ENCODE peak calls at places on chromosomes 13 and 19, in nine cellular contexts. One of them, this sample, is unnamed.

GRCh38 chr19:49425922-49426592 is 869 bp downstream of the GFY start:
- DNase-seq in heart right ventricle: no peak
- DNase-seq in mesendoderm: peak
- DNase-seq in cardiac muscle cell: peak
- DNase-seq in psoas muscle: no peak
- DNase-seq in brain microvascular endothelial cell: no peak
- DNase-seq in esophagus muscularis mucosa: no peak
- DNase-seq in CD8-positive, alpha-beta memory T cell: no peak
- DNase-seq in PC-3: peak
- DNase-seq in this sample: no peak

GRCh38 chr19:45103200-45103624 is 10.2 kb downstream of the PPP1R37 start:
- DNase-seq in heart right ventricle: no peak
- DNase-seq in mesendoderm: no peak
- DNase-seq in cardiac muscle cell: no peak
- DNase-seq in psoas muscle: no peak
- DNase-seq in brain microvascular endothelial cell: no peak
- DNase-seq in esophagus muscularis mucosa: no peak
- DNase-seq in CD8-positive, alpha-beta memory T cell: peak
- DNase-seq in PC-3: no peak
- DNase-seq in this sample: no peak

GRCh38 chr13:66811445-66811844 is 418.7 kb downstream of the PCDH9 start:
- DNase-seq in heart right ventricle: no peak
- DNase-seq in mesendoderm: no peak
- DNase-seq in cardiac muscle cell: no peak
- DNase-seq in psoas muscle: no peak
- DNase-seq in brain microvascular endothelial cell: no peak
- DNase-seq in esophagus muscularis mucosa: no peak
- DNase-seq in CD8-positive, alpha-beta memory T cell: no peak
- DNase-seq in PC-3: no peak
- DNase-seq in this sample: no peak

GRCh38 chr19:40445945-40446784 is 2.0 kb upstream of the SERTAD3 start:
- DNase-seq in heart right ventricle: no peak
- DNase-seq in mesendoderm: peak
- DNase-seq in cardiac muscle cell: no peak
- DNase-seq in psoas muscle: no peak
- DNase-seq in brain microvascular endothelial cell: no peak
- DNase-seq in esophagus muscularis mucosa: no peak
- DNase-seq in CD8-positive, alpha-beta memory T cell: no peak
- DNase-seq in PC-3: peak
- DNase-seq in this sample: no peak

GRCh38 chr13:95099541-95099940 is 201.7 kb downstream of the ABCC4 start:
- DNase-seq in heart right ventricle: no peak
- DNase-seq in mesendoderm: no peak
- DNase-seq in cardiac muscle cell: no peak
- DNase-seq in psoas muscle: no peak
- DNase-seq in brain microvascular endothelial cell: peak
- DNase-seq in esophagus muscularis mucosa: no peak
- DNase-seq in CD8-positive, alpha-beta memory T cell: no peak
- DNase-seq in PC-3: peak
- DNase-seq in this sample: no peak

GRCh38 chr13:111116830-111117229 is 1.7 kb downstream of the ARHGEF7 start:
- DNase-seq in heart right ventricle: no peak
- DNase-seq in mesendoderm: no peak
- DNase-seq in cardiac muscle cell: no peak
- DNase-seq in psoas muscle: no peak
- DNase-seq in brain microvascular endothelial cell: no peak
- DNase-seq in esophagus muscularis mucosa: no peak
- DNase-seq in CD8-positive, alpha-beta memory T cell: no peak
- DNase-seq in PC-3: no peak
- DNase-seq in this sample: no peak

GRCh38 chr19:49926520-49926919 is 2.5 kb upstream of the ATF5 start:
- DNase-seq in heart right ventricle: no peak
- DNase-seq in mesendoderm: no peak
- DNase-seq in cardiac muscle cell: no peak
- DNase-seq in psoas muscle: no peak
- DNase-seq in brain microvascular endothelial cell: no peak
- DNase-seq in esophagus muscularis mucosa: no peak
- DNase-seq in CD8-positive, alpha-beta memory T cell: no peak
- DNase-seq in PC-3: no peak
- DNase-seq in this sample: no peak

GRCh38 chr19:35226748-35227147 is 1.8 kb downstream of the FAM187B start:
- DNase-seq in heart right ventricle: no peak
- DNase-seq in mesendoderm: no peak
- DNase-seq in cardiac muscle cell: no peak
- DNase-seq in psoas muscle: no peak
- DNase-seq in brain microvascular endothelial cell: no peak
- DNase-seq in esophagus muscularis mucosa: peak
- DNase-seq in CD8-positive, alpha-beta memory T cell: no peak
- DNase-seq in PC-3: no peak
- DNase-seq in this sample: no peak

GRCh38 chr19:44685877-44686276 is 13.1 kb upstream of the CEACAM16 start:
- DNase-seq in heart right ventricle: no peak
- DNase-seq in mesendoderm: no peak
- DNase-seq in cardiac muscle cell: no peak
- DNase-seq in psoas muscle: no peak
- DNase-seq in brain microvascular endothelial cell: peak
- DNase-seq in esophagus muscularis mucosa: no peak
- DNase-seq in CD8-positive, alpha-beta memory T cell: no peak
- DNase-seq in PC-3: peak
- DNase-seq in this sample: peak

GRCh38 chr13:60612593-60612992 is 215.6 kb downstream of the TDRD3 start:
- DNase-seq in heart right ventricle: no peak
- DNase-seq in mesendoderm: no peak
- DNase-seq in cardiac muscle cell: no peak
- DNase-seq in psoas muscle: no peak
- DNase-seq in brain microvascular endothelial cell: no peak
- DNase-seq in esophagus muscularis mucosa: no peak
- DNase-seq in CD8-positive, alpha-beta memory T cell: no peak
- DNase-seq in PC-3: no peak
- DNase-seq in this sample: no peak

GRCh38 chr13:30354481-30355404 is 47.4 kb upstream of the KATNAL1 start:
- DNase-seq in heart right ventricle: no peak
- DNase-seq in mesendoderm: no peak
- DNase-seq in cardiac muscle cell: no peak
- DNase-seq in psoas muscle: no peak
- DNase-seq in brain microvascular endothelial cell: no peak
- DNase-seq in esophagus muscularis mucosa: no peak
- DNase-seq in CD8-positive, alpha-beta memory T cell: no peak
- DNase-seq in PC-3: no peak
- DNase-seq in this sample: no peak

GRCh38 chr19:1258161-1258492 is 9.7 kb downstream of the MIDN start:
- DNase-seq in heart right ventricle: no peak
- DNase-seq in mesendoderm: no peak
- DNase-seq in cardiac muscle cell: no peak
- DNase-seq in psoas muscle: no peak
- DNase-seq in brain microvascular endothelial cell: no peak
- DNase-seq in esophagus muscularis mucosa: no peak
- DNase-seq in CD8-positive, alpha-beta memory T cell: no peak
- DNase-seq in PC-3: no peak
- DNase-seq in this sample: no peak

GRCh38 chr19:1258707-1259205 is 10.4 kb downstream of the MIDN start:
- DNase-seq in heart right ventricle: no peak
- DNase-seq in mesendoderm: no peak
- DNase-seq in cardiac muscle cell: no peak
- DNase-seq in psoas muscle: no peak
- DNase-seq in brain microvascular endothelial cell: no peak
- DNase-seq in esophagus muscularis mucosa: no peak
- DNase-seq in CD8-positive, alpha-beta memory T cell: no peak
- DNase-seq in PC-3: no peak
- DNase-seq in this sample: no peak

GRCh38 chr19:1259873-1260748 is 9.0 kb upstream of the CIRBP start:
- DNase-seq in heart right ventricle: no peak
- DNase-seq in mesendoderm: peak
- DNase-seq in cardiac muscle cell: no peak
- DNase-seq in psoas muscle: peak
- DNase-seq in brain microvascular endothelial cell: no peak
- DNase-seq in esophagus muscularis mucosa: no peak
- DNase-seq in CD8-positive, alpha-beta memory T cell: peak
- DNase-seq in PC-3: no peak
- DNase-seq in this sample: peak

GRCh38 chr19:1260749-1261511 is 8.2 kb upstream of the CIRBP start:
- DNase-seq in heart right ventricle: peak
- DNase-seq in mesendoderm: peak
- DNase-seq in cardiac muscle cell: peak
- DNase-seq in psoas muscle: peak
- DNase-seq in brain microvascular endothelial cell: peak
- DNase-seq in esophagus muscularis mucosa: peak
- DNase-seq in CD8-positive, alpha-beta memory T cell: peak
- DNase-seq in PC-3: peak
- DNase-seq in this sample: peak

GRCh38 chr19:1259206-1259872 is 9.8 kb upstream of the CIRBP start:
- DNase-seq in heart right ventricle: peak
- DNase-seq in mesendoderm: peak
- DNase-seq in cardiac muscle cell: no peak
- DNase-seq in psoas muscle: peak
- DNase-seq in brain microvascular endothelial cell: no peak
- DNase-seq in esophagus muscularis mucosa: no peak
- DNase-seq in CD8-positive, alpha-beta memory T cell: peak
- DNase-seq in PC-3: peak
- DNase-seq in this sample: peak
- H3K4me3 ChIP-seq in heart right ventricle: peak
- H3K4me3 ChIP-seq in mesendoderm: no peak
- H3K4me3 ChIP-seq in cardiac muscle cell: no peak
- H3K4me3 ChIP-seq in psoas muscle: peak
- H3K4me3 ChIP-seq in brain microvascular endothelial cell: no peak
- H3K4me3 ChIP-seq in esophagus muscularis mucosa: peak
- H3K4me3 ChIP-seq in CD8-positive, alpha-beta memory T cell: peak
- H3K4me3 ChIP-seq in PC-3: no peak
- H3K4me3 ChIP-seq in this sample: no peak

DNA sequence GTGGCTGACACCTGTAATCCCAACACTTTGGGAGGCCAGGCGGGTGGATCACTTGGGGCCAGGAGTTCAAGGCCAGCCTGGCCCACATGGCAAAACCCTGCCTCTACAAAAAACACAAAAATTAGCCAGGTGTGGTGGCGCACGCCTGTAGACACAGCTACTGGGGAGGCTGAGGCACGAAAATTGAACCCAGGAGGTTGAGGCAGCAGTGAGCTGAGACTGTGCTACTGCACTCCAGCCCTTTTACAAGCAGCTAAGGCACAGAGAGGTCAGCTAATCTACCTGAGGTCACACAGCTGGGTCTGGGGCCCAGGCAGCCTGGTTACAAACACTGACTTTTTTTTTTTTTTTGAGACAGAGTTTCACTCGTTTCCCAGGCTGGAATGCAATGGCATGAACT is 27.2 kb downstream of the MED26 start:
- DNase-seq in heart right ventricle: no peak
- DNase-seq in mesendoderm: no peak
- DNase-seq in cardiac muscle cell: no peak
- DNase-seq in psoas muscle: no peak
- DNase-seq in brain microvascular endothelial cell: no peak
- DNase-seq in esophagus muscularis mucosa: no peak
- DNase-seq in CD8-positive, alpha-beta memory T cell: no peak
- DNase-seq in PC-3: no peak
- DNase-seq in this sample: no peak
- H3K27ac ChIP-seq in heart right ventricle: no peak
- H3K27ac ChIP-seq in mesendoderm: no peak
- H3K27ac ChIP-seq in cardiac muscle cell: no peak
- H3K27ac ChIP-seq in psoas muscle: no peak
- H3K27ac ChIP-seq in brain microvascular endothelial cell: no peak
- H3K27ac ChIP-seq in esophagus muscularis mucosa: no peak
- H3K27ac ChIP-seq in CD8-positive, alpha-beta memory T cell: no peak
- H3K27ac ChIP-seq in PC-3: no peak
- H3K27ac ChIP-seq in this sample: no peak

GRCh38 chr19:17246681-17247425 is 1.1 kb upstream of the NR2F6 start:
- DNase-seq in heart right ventricle: peak
- DNase-seq in mesendoderm: no peak
- DNase-seq in cardiac muscle cell: no peak
- DNase-seq in psoas muscle: no peak
- DNase-seq in brain microvascular endothelial cell: no peak
- DNase-seq in esophagus muscularis mucosa: no peak
- DNase-seq in CD8-positive, alpha-beta memory T cell: no peak
- DNase-seq in PC-3: no peak
- DNase-seq in this sample: peak

GRCh38 chr19:17243854-17244617 is 1.7 kb downstream of the NR2F6 start:
- DNase-seq in heart right ventricle: peak
- DNase-seq in mesendoderm: peak
- DNase-seq in cardiac muscle cell: peak
- DNase-seq in psoas muscle: peak
- DNase-seq in brain microvascular endothelial cell: no peak
- DNase-seq in esophagus muscularis mucosa: no peak
- DNase-seq in CD8-positive, alpha-beta memory T cell: no peak
- DNase-seq in PC-3: peak
- DNase-seq in this sample: no peak

GRCh38 chr19:17243340-17243853 is 2.3 kb downstream of the NR2F6 start:
- DNase-seq in heart right ventricle: no peak
- DNase-seq in mesendoderm: no peak
- DNase-seq in cardiac muscle cell: no peak
- DNase-seq in psoas muscle: no peak
- DNase-seq in brain microvascular endothelial cell: no peak
- DNase-seq in esophagus muscularis mucosa: no peak
- DNase-seq in CD8-positive, alpha-beta memory T cell: no peak
- DNase-seq in PC-3: no peak
- DNase-seq in this sample: no peak

GRCh38 chr19:17245535-17245984 is at the start of gene NR2F6:
- DNase-seq in heart right ventricle: no peak
- DNase-seq in mesendoderm: no peak
- DNase-seq in cardiac muscle cell: no peak
- DNase-seq in psoas muscle: no peak
- DNase-seq in brain microvascular endothelial cell: no peak
- DNase-seq in esophagus muscularis mucosa: no peak
- DNase-seq in CD8-positive, alpha-beta memory T cell: no peak
- DNase-seq in PC-3: no peak
- DNase-seq in this sample: no peak

GRCh38 chr19:17244618-17245534 is 843 bp downstream of the NR2F6 start:
- DNase-seq in heart right ventricle: peak
- DNase-seq in mesendoderm: no peak
- DNase-seq in cardiac muscle cell: no peak
- DNase-seq in psoas muscle: no peak
- DNase-seq in brain microvascular endothelial cell: no peak
- DNase-seq in esophagus muscularis mucosa: no peak
- DNase-seq in CD8-positive, alpha-beta memory T cell: no peak
- DNase-seq in PC-3: no peak
- DNase-seq in this sample: peak
- H3K4me3 ChIP-seq in heart right ventricle: peak
- H3K4me3 ChIP-seq in mesendoderm: peak
- H3K4me3 ChIP-seq in cardiac muscle cell: peak
- H3K4me3 ChIP-seq in psoas muscle: peak
- H3K4me3 ChIP-seq in brain microvascular endothelial cell: peak
- H3K4me3 ChIP-seq in esophagus muscularis mucosa: peak
- H3K4me3 ChIP-seq in CD8-positive, alpha-beta memory T cell: no peak
- H3K4me3 ChIP-seq in PC-3: peak
- H3K4me3 ChIP-seq in this sample: peak

GRCh38 chr13:68030152-68030809 is 800.1 kb upstream of the PCDH9 start:
- DNase-seq in heart right ventricle: no peak
- DNase-seq in mesendoderm: no peak
- DNase-seq in cardiac muscle cell: no peak
- DNase-seq in psoas muscle: no peak
- DNase-seq in brain microvascular endothelial cell: no peak
- DNase-seq in esophagus muscularis mucosa: no peak
- DNase-seq in CD8-positive, alpha-beta memory T cell: no peak
- DNase-seq in PC-3: no peak
- DNase-seq in this sample: no peak
- H3K27ac ChIP-seq in heart right ventricle: no peak
- H3K27ac ChIP-seq in mesendoderm: no peak
- H3K27ac ChIP-seq in cardiac muscle cell: no peak
- H3K27ac ChIP-seq in psoas muscle: no peak
- H3K27ac ChIP-seq in brain microvascular endothelial cell: no peak
- H3K27ac ChIP-seq in esophagus muscularis mucosa: no peak
- H3K27ac ChIP-seq in CD8-positive, alpha-beta memory T cell: no peak
- H3K27ac ChIP-seq in PC-3: no peak
- H3K27ac ChIP-seq in this sample: no peak